ENCODE peak calls at places on chromosomes 3 and 15, in seven cellular contexts. B is GM23248; H is effector CD4-positive, alpha-beta T cell; M is neural crest cell; Y is fibroblast of the conjunctiva; O is activated CD8-positive, alpha-beta memory T cell treated with anti-CD3 and anti-CD28 coated beads for 1 hour; E is NCI-H2029. S is an unnamed sample.

GRCh38 chr3:51709004-51709420 is 2.1 kb downstream of the GRM2 start:
- DNase-seq in B (no peak), H (no peak), M (no peak), Y (no peak), O (no peak), E (no peak), S (no peak)

GRCh38 chr15:29103825-29104565 is 165.6 kb downstream of the NSMCE3 start:
- DNase-seq in B (peak; percentile 90), H (peak; percentile 16), M (peak; percentile 83), Y (peak; percentile 68), O (no peak), E (no peak), S (peak; percentile 44)

GRCh38 chr3:64599651-64600050 is 88.1 kb downstream of the ADAMTS9 start:
- DNase-seq in B (no peak), H (no peak), M (no peak), Y (no peak), O (no peak), E (no peak), S (no peak)

GRCh38 chr3:65877160-65877559 is 161.6 kb downstream of the MAGI1 start:
- DNase-seq in B (peak; percentile 61), H (no peak), M (no peak), Y (no peak), O (no peak), E (no peak), S (no peak)

GRCh38 chr3:63141-63845 is 133.3 kb upstream of the CHL1 start:
- DNase-seq in B (no peak), H (no peak), M (no peak), Y (no peak), O (no peak), E (no peak), S (no peak)

GRCh38 chr15:36511594-36511993 is 67.8 kb upstream of the CDIN1 start:
- DNase-seq in B (no peak), H (no peak), M (no peak), Y (no peak), O (no peak), E (no peak), S (no peak)

GRCh38 chr3:116877968-116878367 is 168.4 kb downstream of the TUSC7 start:
- DNase-seq in B (no peak), H (no peak), M (no peak), Y (no peak), O (no peak), E (no peak), S (no peak)

GRCh38 chr15:79883579-79884203 is 13.1 kb downstream of the MTHFS start:
- DNase-seq in B (no peak), H (no peak), M (no peak), Y (no peak), O (no peak), E (no peak), S (no peak)

GRCh38 chr15:55197362-55197705 is 593 bp upstream of the RSL24D1 start:
- DNase-seq in B (no peak), H (no peak), M (no peak), Y (no peak), O (no peak), E (no peak), S (no peak)

GRCh38 chr3:41188291-41188690 is 11.0 kb upstream of the CTNNB1 start:
- DNase-seq in B (no peak), H (no peak), M (no peak), Y (no peak), O (no peak), E (no peak), S (no peak)

GRCh38 chr15:85607842-85608241 is 186.9 kb downstream of the KLHL25 start:
- DNase-seq in B (peak; percentile 95), H (no peak), M (no peak), Y (peak; percentile 52), O (no peak), E (no peak), S (no peak)

GRCh38 chr15:70488002-70488605 is 275.3 kb downstream of the UACA start:
- DNase-seq in B (peak; percentile 73), H (peak; percentile 59), M (peak; percentile 81), Y (peak; percentile 59), O (peak; percentile 34), E (no peak), S (peak; percentile 74)

GRCh38 chr15:76588811-76589747 is 252.5 kb downstream of the ISL2 start:
- DNase-seq in B (no peak), H (no peak), M (no peak), Y (no peak), O (no peak), E (no peak), S (no peak)

GRCh38 chr15:58517252-58517681 is 85.5 kb downstream of the LIPC start:
- DNase-seq in B (no peak), H (no peak), M (no peak), Y (no peak), O (no peak), E (no peak), S (no peak)

S was measured in T-cell.